ENCODE peak calls at places on chromosomes 1 and 21, in nine cellular contexts. V is H4; R is endodermal cell; F is immature natural killer cell; Y is GM19239; W is RPMI8226; M is stimulated activated CD8-positive, alpha-beta memory T cell treated with anti-CD3 and anti-CD28 coated beads, Interleukin-7, amount 100 ng/mL, for 4 hours; Q is activated T-cell treated with anti-CD3 and anti-CD28 coated beads for 1 hour; A is ovary. L is an unnamed sample.

GRCh38 chr1:89125571-89126233 is at the start of gene GBP2:
- DNase-seq in A (no peak), R (no peak), Y (peak; percentile 28), F (peak; percentile 46), W (no peak), M (no peak), Q (no peak), V (peak; percentile 74), L (peak; percentile 82)

GRCh38 chr1:76901158-76901767 is 34.0 kb downstream of the ST6GALNAC5 start:
- DNase-seq in R (peak; percentile 77), Q (no peak), F (peak; percentile 30), Y (peak; percentile 30), A (peak; percentile 49), W (peak; percentile 46), V (peak; percentile 57), M (no peak), L (peak; percentile 68)

GRCh38 chr1:244768804-244769203 is 66.7 kb upstream of the COX20 start:
- DNase-seq in M (no peak), F (no peak), A (no peak), R (peak; percentile 50), Q (no peak), W (no peak), Y (no peak), V (no peak), L (no peak)

GRCh38 chr1:68449901-68450300 is at the start of gene RPE65:
- DNase-seq in A (no peak), R (no peak), F (no peak), Q (no peak), V (peak; percentile 63), M (no peak), Y (no peak), W (no peak), L (peak; percentile 65)

GRCh38 chr1:14949270-14949835 is 204.2 kb upstream of the TMEM51 start:
- DNase-seq in Q (no peak), V (no peak), A (no peak), F (no peak), R (no peak), W (no peak), Y (no peak), M (no peak), L (no peak)

GRCh38 chr21:26487981-26488480 is 85.1 kb downstream of the CYYR1 start:
- DNase-seq in M (no peak), F (no peak), Q (no peak), R (no peak), A (no peak), Y (no peak), W (no peak), V (no peak), L (no peak)

GRCh38 chr1:209172286-209172685 is 411.2 kb upstream of the CAMK1G start:
- DNase-seq in M (no peak), R (no peak), W (no peak), Q (no peak), Y (no peak), A (no peak), F (no peak), V (no peak), L (no peak)

GRCh38 chr1:39871796-39872195 is 11.5 kb downstream of the TRIT1 start:
- DNase-seq in M (no peak), Q (no peak), V (no peak), F (no peak), W (no peak), A (no peak), R (no peak), Y (no peak), L (no peak)

GRCh38 chr1:6185151-6185550 is 5.0 kb upstream of the CHD5 start:
- DNase-seq in M (no peak), Y (no peak), V (no peak), W (no peak), Q (no peak), R (no peak), F (no peak), A (no peak), L (peak; percentile 75)

GRCh38 chr1:16063226-16063829 is 10.1 kb downstream of the FAM131C start:
- DNase-seq in M (no peak), R (no peak), Y (no peak), W (no peak), A (no peak), Q (no peak), F (no peak), V (no peak), L (no peak)

GRCh38 chr1:211935448-211935970 is 99.8 kb downstream of the INTS7 start:
- DNase-seq in R (no peak), M (no peak), Q (no peak), A (no peak), V (no peak), W (no peak), Y (peak; percentile 56), F (peak; percentile 26), L (no peak)

GRCh38 chr1:208065862-208066261 is 154.9 kb upstream of the CD34 start:
- DNase-seq in F (no peak), A (no peak), R (no peak), M (no peak), Q (no peak), Y (no peak), V (no peak), W (peak; percentile 75), L (no peak)

GRCh38 chr1:169483500-169483966 is 2.2 kb downstream of the SLC19A2 start:
- DNase-seq in W (no peak), R (no peak), A (no peak), M (no peak), Q (no peak), F (no peak), Y (no peak), V (peak; percentile 48), L (peak; percentile 49)

GRCh38 chr1:232589809-232590741 is 39.9 kb downstream of the SIPA1L2 start:
- DNase-seq in W (peak; percentile 71), Y (no peak), F (no peak), A (no peak), M (no peak), R (no peak), Q (no peak), V (no peak), L (peak; percentile 65)

GRCh38 chr1:21924503-21925005 is 12.6 kb downstream of the HSPG2 start:
- DNase-seq in Y (no peak), W (no peak), V (no peak), R (no peak), F (no peak), A (no peak), M (no peak), Q (no peak), L (peak; percentile 55)

GRCh38 chr21:41921089-41921819 is 32.6 kb downstream of the C2CD2 start:
- DNase-seq in A (peak; percentile 10), V (no peak), Q (no peak), W (no peak), M (no peak), Y (peak; percentile 52), F (no peak), R (no peak), L (no peak)

GRCh38 chr1:220692436-220693228 is 2.5 kb downstream of the C1orf115 start:
- DNase-seq in M (no peak), A (no peak), Y (no peak), V (no peak), R (no peak), F (no peak), W (no peak), Q (no peak), L (no peak)

GRCh38 chr1:39277876-39278275 is 73.4 kb downstream of the MACF1 start:
- DNase-seq in Q (no peak), R (no peak), F (no peak), V (no peak), A (no peak), W (no peak), M (no peak), Y (no peak), L (no peak)

GRCh38 chr1:22057861-22058260 is 5.4 kb downstream of the CDC42 start:
- DNase-seq in V (no peak), W (no peak), F (no peak), A (no peak), M (no peak), Q (no peak), R (no peak), Y (no peak), L (no peak)

GRCh38 chr1:11920239-11920903 is 5.9 kb downstream of the KIAA2013 start:
- DNase-seq in M (no peak), R (no peak), F (no peak), W (no peak), Y (no peak), A (no peak), Q (no peak), V (no peak), L (no peak)

GRCh38 chr1:75522389-75522788 is 88.5 kb downstream of the SLC44A5 start:
- DNase-seq in M (no peak), W (no peak), V (no peak), R (peak; percentile 52), F (no peak), Q (no peak), Y (no peak), A (no peak), L (peak; percentile 86)

GRCh38 chr1:94090761-94091160 is 30.2 kb downstream of the ABCA4 start:
- DNase-seq in F (no peak), V (no peak), Y (no peak), R (peak; percentile 73), A (no peak), Q (no peak), M (no peak), W (no peak), L (no peak)

L was measured in fibroblast of pulmonary artery.